ENCODE peak calls at places on chromosome 14, in four cellular contexts. R is K562, P is HL-60, V is GM12878. B is an unnamed sample.

GRCh38 chr14:53840444-53840843 is 116.2 kb downstream of the BMP4 start:
- DNase-seq in R (no peak), P (no peak), V (no peak), B (no peak)

GRCh38 chr14:77058785-77059184 is 30.3 kb upstream of the IRF2BPL start:
- DNase-seq in R (no peak), P (no peak), V (no peak), B (no peak)

GRCh38 chr14:85978851-85979250 is 448.9 kb downstream of the FLRT2 start:
- DNase-seq in R (no peak), P (no peak), V (no peak), B (no peak)

GRCh38 chr14:61320806-61321384 is 484 bp upstream of the PRKCH start:
- DNase-seq in R (no peak), P (no peak), V (no peak), B (no peak)

GRCh38 chr14:68164723-68165122 is 345.1 kb downstream of the RAD51B start:
- DNase-seq in R (no peak), P (no peak), V (no peak), B (no peak)

GRCh38 chr14:68694516-68695235 is 98.2 kb downstream of the ZFP36L1 start:
- DNase-seq in R (no peak), P (no peak), V (no peak), B (no peak)

GRCh38 chr14:60573943-60574496 is 65.1 kb downstream of the SIX6 start:
- DNase-seq in R (no peak), P (no peak), V (no peak), B (no peak)

GRCh38 chr14:91284146-91284790 is 39.8 kb upstream of the GPR68 start:
- DNase-seq in R (no peak), P (no peak), V (no peak), B (no peak)

GRCh38 chr14:73472182-73473114 is 14.1 kb upstream of the NUMB start:
- DNase-seq in R (peak), P (no peak), V (peak), B (no peak)

GRCh38 chr14:50331596-50331995 is 19.5 kb downstream of the DMAC2L start:
- DNase-seq in R (no peak), P (no peak), V (no peak), B (no peak)

GRCh38 chr14:51086044-51086443 is 8.9 kb downstream of the TRIM9 start:
- DNase-seq in R (no peak), P (no peak), V (no peak), B (no peak)

GRCh38 chr14:69316449-69317391 is 56.8 kb downstream of the GALNT16 start:
- DNase-seq in R (no peak), P (no peak), V (no peak), B (no peak)

GRCh38 chr14:53528114-53528513 is 375.0 kb upstream of the DDHD1 start:
- DNase-seq in R (no peak), P (no peak), V (no peak), B (no peak)

GRCh38 chr14:69048456-69048855 is 69.4 kb upstream of the ACTN1 start:
- DNase-seq in R (no peak), P (no peak), V (no peak), B (no peak)

GRCh38 chr14:81187832-81188522 is 32.8 kb downstream of the GTF2A1 start:
- DNase-seq in R (no peak), P (no peak), V (no peak), B (no peak)

GRCh38 chr14:74085047-74085637 is 386 bp downstream of the LIN52 start:
- DNase-seq in R (peak), P (no peak), V (no peak), B (no peak)

GRCh38 chr14:33676135-33676566 is 274.7 kb downstream of the EGLN3 start:
- DNase-seq in R (peak), P (peak), V (no peak), B (no peak)

GRCh38 chr14:75427482-75428229 is at the start of gene JDP2:
- DNase-seq in R (peak), P (peak), V (no peak), B (peak)
- TF ChIP-seq POLR2AphosphoS5 in R (no peak), P (no peak), V (no peak), B (no peak)

GRCh38 chr14:32230695-32231280 is 27.7 kb upstream of the RNU6-8 start:
- DNase-seq in R (no peak), P (no peak), V (no peak), B (no peak)
- TF ChIP-seq SPI1 in R (no peak), P (no peak), V (no peak), B (no peak)

GRCh38 chr14:100692859-100693558 is 33.7 kb upstream of the DLK1 start:
- DNase-seq in R (no peak), P (no peak), V (no peak), B (no peak)
- TF ChIP-seq POLR2AphosphoS5 in R (no peak), P (no peak), V (no peak), B (no peak)

GRCh38 chr14:36294543-36294942 is 25.9 kb downstream of the MBIP start:
- DNase-seq in R (no peak), P (no peak), V (no peak), B (no peak)

GRCh38 chr14:36295642-36296627 is 24.5 kb downstream of the MBIP start:
- DNase-seq in R (no peak), P (no peak), V (no peak), B (no peak)

GRCh38 chr14:36288496-36288895 is 31.9 kb downstream of the MBIP start:
- DNase-seq in R (no peak), P (no peak), V (no peak), B (no peak)

GRCh38 chr14:36289954-36290353 is 30.5 kb downstream of the MBIP start:
- DNase-seq in R (no peak), P (no peak), V (no peak), B (no peak)

GRCh38 chr14:36293824-36294223 is 26.6 kb downstream of the MBIP start:
- DNase-seq in R (no peak), P (peak), V (no peak), B (no peak)
- TF ChIP-seq SPI1 in R (no peak), P (peak), V (no peak), B (no peak)

GRCh38 chr14:104681689-104682074 is 7.7 kb upstream of the INF2 start:
- DNase-seq in R (no peak), P (no peak), V (no peak), B (no peak)

GRCh38 chr14:104678901-104679705 is 10.3 kb upstream of the INF2 start:
- DNase-seq in R (no peak), P (no peak), V (no peak), B (no peak)

GRCh38 chr14:104678346-104678745 is 11.1 kb upstream of the INF2 start:
- DNase-seq in R (peak), P (peak), V (no peak), B (no peak)

GRCh38 chr14:104680806-104681688 is 8.4 kb upstream of the INF2 start:
- DNase-seq in R (no peak), P (peak), V (no peak), B (no peak)

GRCh38 chr14:104680056-104680805 is 9.2 kb upstream of the INF2 start:
- DNase-seq in R (no peak), P (no peak), V (no peak), B (no peak)
- TF ChIP-seq POLR2AphosphoS5 in R (no peak), P (no peak), V (no peak), B (no peak)

DNA sequence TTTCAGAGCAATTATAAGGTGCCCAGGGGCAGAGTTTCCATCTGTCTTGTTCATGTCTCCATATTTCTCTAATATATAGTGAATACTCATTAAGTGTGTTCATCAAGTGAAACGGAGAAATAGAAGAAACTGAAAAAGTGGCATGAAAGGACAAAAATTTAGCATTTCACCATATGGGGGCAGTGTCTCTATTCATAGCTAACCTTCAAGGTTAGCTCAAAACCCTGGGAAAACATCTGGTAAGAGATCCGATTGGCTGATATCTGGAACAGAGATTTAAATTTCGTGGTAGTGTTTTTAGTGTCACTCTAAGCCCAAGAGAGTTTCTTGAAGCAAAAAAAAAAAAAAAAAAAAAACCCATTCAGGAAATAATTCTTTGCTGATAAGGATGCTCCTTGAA is 367.5 kb downstream of the DAD1 start:
- DNase-seq in R (peak), P (no peak), V (no peak), B (peak)
- TF ChIP-seq SPI1 in R (no peak), P (no peak), V (no peak), B (no peak)

GRCh38 chr14:94129758-94130414 is 482 bp upstream of the IFI27L2 start:
- DNase-seq in R (peak), P (no peak), V (no peak), B (no peak)

GRCh38 chr14:94126800-94127199 is 2.6 kb downstream of the IFI27L2 start:
- DNase-seq in R (no peak), P (no peak), V (no peak), B (no peak)

GRCh38 chr14:94128216-94128839 is 1.1 kb downstream of the IFI27L2 start:
- DNase-seq in R (no peak), P (no peak), V (no peak), B (no peak)

GRCh38 chr14:94127330-94127729 is 2.1 kb downstream of the IFI27L2 start:
- DNase-seq in R (no peak), P (no peak), V (no peak), B (no peak)

DNA sequence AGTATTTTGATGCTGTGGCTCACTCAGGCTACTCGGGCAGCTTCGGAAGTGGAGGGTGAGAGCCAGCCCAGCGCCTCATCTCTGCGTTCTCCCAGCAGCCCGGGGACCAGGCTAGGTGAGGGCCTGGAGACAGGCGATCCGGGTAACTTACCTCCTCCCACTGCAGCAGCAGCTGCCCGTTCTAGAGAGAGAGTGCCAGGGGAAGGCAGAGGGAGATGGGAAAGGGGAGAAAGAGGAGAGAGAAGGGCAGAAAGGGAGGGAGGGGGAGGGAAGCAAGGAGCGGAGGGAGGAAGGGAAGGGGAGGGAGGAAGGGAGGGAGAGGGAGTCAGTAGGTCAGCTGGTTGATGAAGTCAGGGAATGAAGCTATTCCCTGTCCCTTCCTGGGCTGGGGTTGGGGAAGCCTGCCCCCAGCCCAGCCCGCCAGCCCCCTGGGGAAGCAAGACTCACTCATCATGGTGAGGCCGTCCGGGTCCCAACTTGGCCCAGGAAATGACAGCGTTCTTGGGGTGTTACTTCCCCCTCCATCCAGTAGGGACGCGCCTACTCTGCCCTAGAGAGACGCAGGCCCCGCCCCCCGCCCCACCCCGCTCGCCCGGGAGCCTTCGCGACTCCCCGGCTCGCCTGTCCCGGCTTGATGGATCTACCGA is at the start of gene IFI27L2:
- DNase-seq in R (peak), P (peak), V (no peak), B (peak)
- TF ChIP-seq POLR2AphosphoS5 in R (no peak), P (no peak), V (peak), B (peak)

GRCh38 chr14:59407246-59407615 is 57.9 kb downstream of the GPR135 start:
- DNase-seq in R (no peak), P (no peak), V (no peak), B (no peak)

GRCh38 chr14:59406454-59407245 is 58.5 kb downstream of the GPR135 start:
- DNase-seq in R (no peak), P (no peak), V (no peak), B (no peak)
- TF ChIP-seq SPI1 in R (no peak), P (no peak), V (no peak), B (no peak)

DNA sequence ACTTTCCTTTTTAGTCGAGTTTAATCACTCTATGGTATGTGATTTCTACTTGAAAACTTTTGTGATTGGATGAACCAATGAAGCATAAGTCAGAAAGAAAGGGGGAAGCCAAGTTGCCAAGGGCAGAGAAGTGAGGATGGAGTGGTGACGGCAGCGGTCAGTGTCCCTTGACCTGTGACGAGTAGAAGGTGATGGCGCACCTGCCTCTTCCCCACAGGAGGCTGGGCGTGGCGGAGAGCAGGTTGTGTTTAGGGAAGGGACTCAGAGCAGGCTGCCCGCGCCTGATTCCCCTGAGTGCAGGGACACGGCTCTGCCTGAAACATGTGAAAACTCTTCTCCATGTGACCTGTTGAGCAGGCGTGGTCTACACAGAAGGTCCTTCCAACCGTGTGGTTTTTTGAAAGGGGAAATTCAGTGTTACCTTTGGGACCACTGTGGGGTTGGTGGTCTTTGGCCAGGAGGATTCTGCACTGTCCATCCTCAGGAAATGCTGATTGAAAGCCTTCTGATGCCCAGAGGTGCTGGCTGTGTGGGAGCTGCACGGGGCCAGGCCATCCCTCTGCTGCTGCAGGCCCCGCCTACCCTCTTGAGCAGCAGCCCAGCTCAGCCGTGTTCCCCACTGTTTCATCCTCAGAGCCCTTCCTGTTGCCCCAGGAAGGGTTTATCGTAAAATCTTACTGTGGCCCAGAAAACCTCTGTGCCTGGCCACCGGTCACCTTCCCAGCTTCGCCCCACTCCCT is 23.5 kb upstream of the AMN start:
- DNase-seq in R (no peak), P (no peak), V (peak), B (peak)
- TF ChIP-seq POLR2AphosphoS5 in R (no peak), P (no peak), V (no peak), B (peak)

GRCh38 chr14:89418452-89418851 is 1.4 kb upstream of the FOXN3 start:
- DNase-seq in R (no peak), P (no peak), V (no peak), B (no peak)

GRCh38 chr14:89419973-89420482 is 3.0 kb upstream of the FOXN3 start:
- DNase-seq in R (no peak), P (no peak), V (no peak), B (no peak)

GRCh38 chr14:89422181-89422951 is 5.3 kb upstream of the FOXN3 start:
- DNase-seq in R (no peak), P (no peak), V (no peak), B (no peak)

GRCh38 chr14:89418976-89419375 is 1.9 kb upstream of the FOXN3 start:
- DNase-seq in R (no peak), P (peak), V (no peak), B (no peak)

DNA sequence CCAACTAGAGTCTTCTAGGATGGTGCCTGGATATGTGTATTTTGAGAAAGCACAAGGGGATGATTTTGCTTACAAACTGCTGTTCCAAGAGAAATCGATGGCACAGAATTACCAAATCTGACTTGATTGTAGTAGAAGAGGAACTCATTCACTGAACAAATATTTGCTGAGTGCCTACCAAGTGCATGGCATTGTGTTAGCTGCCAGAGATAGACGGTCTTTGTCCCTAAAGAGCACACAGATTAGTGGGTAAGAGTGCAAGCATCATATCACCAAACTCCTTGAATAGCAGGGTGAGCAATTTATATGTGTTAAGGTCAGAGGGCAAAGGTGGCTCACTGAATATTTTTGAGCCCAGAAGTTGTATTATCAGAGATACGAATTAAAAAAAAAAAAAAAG is 3.5 kb upstream of the FOXN3 start:
- DNase-seq in R (no peak), P (no peak), V (no peak), B (no peak)
- TF ChIP-seq SPI1 in R (no peak), P (no peak), V (no peak), B (no peak)

B was measured in GM12891.